ENCODE peak calls at places on chromosome 17, in seven cellular contexts. W, H, R, L, V, A and P are unnamed samples.

GRCh38 chr17:82238562-82239201 is 9.8 kb downstream of the SLC16A3 start:
- DNase-seq in R (peak), L (no peak), H (peak), W (peak), A (peak), V (no peak), P (peak)

GRCh38 chr17:82941021-82942001 is 101.5 kb upstream of the ZNF750 start:
- DNase-seq in A (no peak), V (no peak), L (no peak), H (no peak), W (no peak), R (no peak), P (no peak)

GRCh38 chr17:70829876-70830275 is 660.5 kb downstream of the KCNJ2 start:
- DNase-seq in R (no peak), V (no peak), H (no peak), W (no peak), L (no peak), A (no peak), P (no peak)

GRCh38 chr17:68777856-68778694 is 176.9 kb upstream of the FAM20A start:
- DNase-seq in W (no peak), H (no peak), L (no peak), V (no peak), A (peak), R (no peak), P (peak)

GRCh38 chr17:57121308-57122042 is 36.4 kb downstream of the AKAP1 start:
- DNase-seq in R (peak), V (no peak), L (peak), W (no peak), A (no peak), H (peak), P (peak)

GRCh38 chr17:73986641-73987177 is 216.8 kb upstream of the RPL38 start:
- DNase-seq in L (no peak), W (no peak), R (no peak), A (no peak), H (no peak), V (no peak), P (no peak)

GRCh38 chr17:48376926-48377325 is 53.1 kb downstream of the SKAP1 start:
- DNase-seq in H (no peak), W (no peak), A (no peak), L (no peak), V (no peak), R (no peak), P (no peak)

GRCh38 chr17:14594690-14595089 is 293.8 kb downstream of the HS3ST3B1 start:
- DNase-seq in H (no peak), V (no peak), R (no peak), W (no peak), A (no peak), L (no peak), P (no peak)

GRCh38 chr17:49779730-49780220 is 8.7 kb upstream of the KAT7 start:
- DNase-seq in R (peak), L (peak), A (no peak), V (peak), W (no peak), H (peak), P (peak)

GRCh38 chr17:32627233-32628008 is 140.6 kb downstream of the CDK5R1 start:
- DNase-seq in H (peak), R (peak), V (no peak), A (peak), W (no peak), L (no peak), P (no peak)

GRCh38 chr17:38509772-38510423 is 81.6 kb downstream of the ARHGAP23 start:
- DNase-seq in R (peak), A (no peak), H (no peak), W (no peak), V (no peak), L (no peak), P (no peak)

GRCh38 chr17:36858119-36859002 is 78.9 kb upstream of the LHX1 start:
- DNase-seq in L (no peak), W (no peak), A (no peak), H (no peak), V (no peak), R (no peak), P (no peak)

GRCh38 chr17:7314719-7315569 is at the start of gene GPS2:
- DNase-seq in V (no peak), R (peak), L (peak), H (peak), W (peak), A (peak), P (peak)

GRCh38 chr17:2412561-2413021 is 11.7 kb upstream of the MNT start:
- DNase-seq in V (no peak), W (no peak), L (peak), R (peak), A (no peak), H (peak), P (no peak)

GRCh38 chr17:76631821-76632565 is 11.6 kb downstream of the ST6GALNAC1 start:
- DNase-seq in H (no peak), R (no peak), A (no peak), V (no peak), W (no peak), L (no peak), P (no peak)

GRCh38 chr17:68498479-68499326 is 13.5 kb upstream of the PRKAR1A start:
- DNase-seq in W (no peak), R (peak), V (no peak), L (no peak), H (no peak), A (no peak), P (no peak)

GRCh38 chr17:17972126-17972951 is at the start of the genes DRC3 and TOM1L2:
- DNase-seq in R (peak), V (peak), W (peak), L (peak), H (peak), A (peak), P (peak)

GRCh38 chr17:17808706-17809432 is 27.9 kb downstream of the SREBF1 start:
- DNase-seq in H (no peak), A (no peak), W (no peak), V (no peak), L (no peak), R (peak), P (no peak)

GRCh38 chr17:53032861-53033271 is 789.9 kb upstream of the KIF2B start:
- DNase-seq in W (no peak), H (peak), R (peak), V (no peak), A (peak), L (peak), P (peak)

GRCh38 chr17:63622571-63623390 is 564 bp downstream of the MAP3K3 start:
- DNase-seq in H (peak), L (peak), R (peak), V (no peak), A (peak), W (peak), P (peak)

GRCh38 chr17:48825446-48826381 is 5.1 kb upstream of the CALCOCO2 start:
- DNase-seq in V (no peak), A (no peak), H (no peak), W (no peak), L (no peak), R (no peak), P (no peak)

GRCh38 chr17:45230787-45231480 is 9.2 kb downstream of the FMNL1 start:
- DNase-seq in R (peak), L (no peak), A (no peak), H (no peak), W (no peak), V (no peak), P (peak)

GRCh38 chr17:65013613-65014391 is 42.7 kb downstream of the GNA13 start:
- DNase-seq in V (peak), L (peak), W (peak), A (no peak), H (no peak), R (peak), P (no peak)

GRCh38 chr17:15397605-15398004 is 56.2 kb upstream of the TEKT3 start:
- DNase-seq in H (no peak), W (no peak), L (no peak), V (no peak), R (peak), A (no peak), P (no peak)

GRCh38 chr17:1730345-1731193 is 6.1 kb downstream of the WDR81 start:
- DNase-seq in A (no peak), L (peak), V (no peak), H (no peak), W (no peak), R (peak), P (peak)

GRCh38 chr17:48611681-48612455 is 1.1 kb upstream of the HOXB7 start:
- DNase-seq in V (no peak), H (no peak), L (peak), R (no peak), A (peak), W (no peak), P (peak)

GRCh38 chr17:7903154-7904103 is 12.7 kb downstream of the RNF227 start:
- DNase-seq in L (no peak), A (no peak), V (no peak), W (no peak), R (no peak), H (no peak), P (no peak)

GRCh38 chr17:44105941-44106340 is 17.5 kb downstream of the HDAC5 start:
- DNase-seq in W (no peak), H (no peak), L (no peak), R (no peak), A (no peak), V (no peak), P (no peak)

GRCh38 chr17:82372591-82373452 is 1.3 kb downstream of the UTS2R start:
- DNase-seq in A (no peak), H (peak), L (no peak), V (no peak), W (no peak), R (no peak), P (peak)

GRCh38 chr17:18314059-18314730 is 599 bp downstream of the TOP3A start:
- DNase-seq in W (no peak), V (no peak), H (no peak), L (peak), R (no peak), A (no peak), P (peak)

GRCh38 chr17:17877548-17878358 is 41.0 kb upstream of the SREBF1 start:
- DNase-seq in L (peak), A (no peak), W (no peak), H (peak), R (peak), V (peak), P (no peak)

GRCh38 chr17:3800362-3801042 is 486 bp downstream of the ITGAE start:
- DNase-seq in V (no peak), H (no peak), W (no peak), R (no peak), A (no peak), L (no peak), P (no peak)

GRCh38 chr17:83128306-83129240 is 49.2 kb downstream of the METRNL start:
- DNase-seq in R (no peak), W (no peak), L (no peak), H (no peak), V (no peak), A (no peak), P (no peak)

GRCh38 chr17:16419929-16420271 is 4.5 kb downstream of the TRPV2 start:
- DNase-seq in L (peak), R (peak), V (peak), A (no peak), H (no peak), W (peak), P (no peak)

GRCh38 chr17:77424585-77425344 is 284.0 kb downstream of the SEC14L1 start:
- DNase-seq in L (peak), A (no peak), H (peak), W (no peak), V (peak), R (peak), P (no peak)

GRCh38 chr17:30970757-30971567 is at the start of gene RNF135:
- DNase-seq in A (peak), R (peak), W (peak), L (peak), H (peak), V (peak), P (peak)

GRCh38 chr17:49501496-49501895 is 6.4 kb downstream of the NGFR start:
- DNase-seq in A (no peak), V (no peak), H (no peak), W (no peak), L (no peak), R (no peak), P (no peak)

GRCh38 chr17:39591958-39592954 is 15.5 kb downstream of the NEUROD2 start:
- DNase-seq in R (peak), L (peak), H (peak), W (no peak), A (peak), V (no peak), P (peak)

GRCh38 chr17:39194089-39194984 is 3.1 kb downstream of the CACNB1 start:
- DNase-seq in W (no peak), H (no peak), V (no peak), R (peak), A (no peak), L (no peak), P (no peak)